ENCODE peak calls at places on chromosomes 5 and 9, in six cellular contexts. R, A, D, Z, I and E are unnamed samples.

GRCh38 chr9:112705773-112706427 is 12.0 kb downstream of the INIP start:
- DNase-seq in Z (no peak), R (peak), I (no peak), A (peak), D (peak), E (peak)

GRCh38 chr5:6180231-6180872 is 198.0 kb downstream of the MED10 start:
- DNase-seq in A (no peak), D (no peak), Z (no peak), R (no peak), I (no peak), E (no peak)

GRCh38 chr9:15155826-15156225 is 151.2 kb downstream of the TTC39B start:
- DNase-seq in D (peak), A (no peak), R (no peak), Z (no peak), I (no peak), E (no peak)

GRCh38 chr5:119269061-119269579 is 86.7 kb upstream of the TNFAIP8 start:
- DNase-seq in Z (no peak), D (peak), I (peak), R (peak), A (peak), E (peak)

GRCh38 chr9:100428871-100429654 is 2.1 kb downstream of the MSANTD3 start:
- DNase-seq in A (peak), I (no peak), R (peak), Z (no peak), D (peak), E (peak)

GRCh38 chr9:447230-448025 is 232.8 kb downstream of the DOCK8 start:
- DNase-seq in I (peak), R (peak), Z (no peak), A (no peak), D (no peak), E (peak)

GRCh38 chr9:32248189-32248712 is 136.2 kb upstream of the ACO1 start:
- DNase-seq in A (peak), I (no peak), R (no peak), Z (no peak), D (no peak), E (no peak)

GRCh38 chr5:179475956-179476355 is 74.4 kb upstream of the RUFY1 start:
- DNase-seq in D (no peak), R (no peak), A (no peak), I (no peak), Z (no peak), E (no peak)

GRCh38 chr5:54930736-54931135 is 54.7 kb downstream of the ESM1 start:
- DNase-seq in R (no peak), A (no peak), Z (no peak), I (no peak), D (no peak), E (no peak)

GRCh38 chr5:40486437-40487270 is 193.1 kb upstream of the PTGER4 start:
- DNase-seq in Z (peak), D (no peak), R (no peak), I (no peak), A (no peak), E (peak)

GRCh38 chr9:6123402-6123801 is 92.2 kb upstream of the IL33 start:
- DNase-seq in Z (no peak), I (no peak), A (no peak), D (no peak), R (no peak), E (no peak)

GRCh38 chr9:33164138-33164809 is 2.9 kb downstream of the B4GALT1 start:
- DNase-seq in Z (no peak), D (no peak), A (no peak), I (no peak), R (no peak), E (no peak)

GRCh38 chr5:163473613-163474243 is 13.3 kb downstream of the HMMR start:
- DNase-seq in A (no peak), I (no peak), Z (no peak), D (peak), R (no peak), E (no peak)

GRCh38 chr9:111131219-111131618 is 92.9 kb upstream of the LPAR1 start:
- DNase-seq in Z (no peak), R (no peak), I (no peak), D (no peak), A (no peak), E (no peak)

GRCh38 chr5:131679911-131680310 is 44.9 kb upstream of the RAPGEF6 start:
- DNase-seq in Z (no peak), A (no peak), D (no peak), I (no peak), R (no peak), E (no peak)
- TF ChIP-seq MYC in Z (no peak), A (no peak), D (no peak), I (no peak), R (no peak), E (no peak)

GRCh38 chr5:150562832-150563231 is 54.9 kb downstream of the NDST1 start:
- DNase-seq in D (peak), I (no peak), A (peak), R (peak), Z (peak), E (peak)

GRCh38 chr5:150561571-150562295 is 53.8 kb downstream of the NDST1 start:
- DNase-seq in Z (no peak), R (no peak), A (no peak), D (no peak), I (no peak), E (no peak)

GRCh38 chr5:150560401-150561191 is 52.7 kb downstream of the NDST1 start:
- DNase-seq in A (peak), R (peak), Z (peak), I (peak), D (peak), E (peak)

GRCh38 chr5:150559701-150560100 is 51.8 kb downstream of the NDST1 start:
- DNase-seq in R (no peak), I (no peak), Z (no peak), D (no peak), A (no peak), E (no peak)

GRCh38 chr5:150561192-150561512 is 53.2 kb downstream of the NDST1 start:
- DNase-seq in I (no peak), D (no peak), Z (no peak), A (no peak), R (no peak), E (no peak)
- TF ChIP-seq CTCF in I (no peak), D (no peak), Z (no peak), A (no peak), R (peak), E (no peak)

GRCh38 chr5:10409504-10409903 is 32.2 kb upstream of the ROPN1L start:
- DNase-seq in R (no peak), Z (no peak), I (no peak), A (no peak), D (no peak), E (peak)
- TF ChIP-seq POLR2A in R (no peak), Z (no peak), I (peak), A (no peak), D (no peak), E (no peak)

GRCh38 chr9:130041648-130042405 is 1.2 kb downstream of the FNBP1 start:
- DNase-seq in Z (no peak), R (peak), D (peak), A (no peak), I (no peak), E (no peak)
- TF ChIP-seq MYC in Z (no peak), R (no peak), D (no peak), A (no peak), I (no peak), E (no peak)

GRCh38 chr5:111699976-111700375 is 57.0 kb downstream of the NREP start:
- DNase-seq in A (peak), D (no peak), Z (no peak), R (no peak), I (no peak), E (no peak)

GRCh38 chr5:111694183-111694582 is 62.8 kb downstream of the NREP start:
- DNase-seq in A (no peak), R (peak), Z (no peak), D (no peak), I (no peak), E (peak)

GRCh38 chr5:111699324-111699723 is 57.7 kb downstream of the NREP start:
- DNase-seq in Z (no peak), I (no peak), A (no peak), D (no peak), R (no peak), E (no peak)

GRCh38 chr5:111697215-111697614 is 59.8 kb downstream of the NREP start:
- DNase-seq in Z (no peak), R (no peak), D (peak), I (no peak), A (no peak), E (no peak)

GRCh38 chr5:111697881-111698757 is 58.9 kb downstream of the NREP start:
- DNase-seq in I (no peak), Z (no peak), D (peak), A (no peak), R (peak), E (no peak)
- TF ChIP-seq CTCF in I (peak), Z (no peak), D (peak), A (peak), R (no peak), E (no peak)

DNA sequence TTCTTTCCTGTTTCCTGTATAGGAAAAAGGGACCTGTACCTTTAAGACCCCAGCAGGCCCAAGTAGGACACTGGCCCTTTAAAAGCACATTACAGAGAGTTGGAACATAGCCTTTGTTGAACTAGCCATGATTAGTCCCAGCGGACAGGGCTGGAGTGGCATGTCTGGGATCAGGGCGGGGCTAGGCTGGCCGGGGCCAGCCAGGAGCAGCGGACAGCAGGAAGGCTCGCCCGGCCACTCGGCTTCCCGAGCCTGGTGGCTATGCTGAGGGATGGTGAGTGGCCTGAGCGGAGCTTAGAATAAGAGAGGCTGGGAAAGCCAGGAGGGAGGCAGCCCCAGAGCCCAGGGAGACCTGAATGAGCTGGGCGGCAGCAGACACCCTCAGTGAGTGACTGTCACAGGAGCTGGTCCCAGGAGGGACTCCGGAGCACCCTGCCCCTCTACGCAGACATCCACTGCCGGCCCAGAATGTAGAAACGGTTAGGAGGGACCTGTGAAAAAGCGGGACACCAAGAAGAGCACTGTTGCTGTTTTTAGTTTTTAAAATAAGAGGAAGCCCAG is 92.1 kb downstream of the DAB2IP start:
- DNase-seq in Z (no peak), A (peak), I (peak), R (peak), D (peak), E (no peak)
- TF ChIP-seq POLR2A in Z (no peak), A (no peak), I (no peak), R (peak), D (peak), E (no peak)

DNA sequence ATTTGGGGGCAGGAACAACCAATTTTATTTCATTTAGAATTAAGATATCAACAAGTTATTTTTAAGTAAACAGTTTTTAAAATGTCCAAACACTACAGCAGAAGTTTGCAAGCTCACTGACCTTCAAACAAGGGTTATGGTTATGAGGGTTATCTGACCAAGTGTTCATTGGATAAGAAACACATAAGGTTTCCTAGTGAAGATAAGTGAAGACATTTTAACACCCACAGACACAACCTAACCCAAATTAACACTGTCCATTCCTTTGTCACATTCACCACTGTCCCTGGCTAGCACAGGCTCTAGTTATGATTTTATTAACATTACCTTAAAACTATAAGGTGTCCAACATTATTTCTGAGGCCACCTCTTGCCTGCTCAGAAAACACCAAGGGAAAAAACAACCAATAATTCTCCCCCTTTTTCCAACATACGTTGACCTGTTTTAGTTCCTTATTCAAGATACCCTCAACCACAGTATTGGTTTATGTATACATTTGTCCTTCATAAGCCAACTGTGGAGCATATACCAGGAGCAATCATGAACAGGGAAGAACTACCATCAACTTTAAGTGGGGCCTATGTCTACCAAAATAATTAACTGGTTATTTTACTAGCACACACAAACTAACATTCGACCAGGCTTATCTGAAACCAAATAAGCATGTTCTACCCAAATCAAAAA is 4.0 kb downstream of the ETF1 start:
- DNase-seq in I (no peak), Z (no peak), D (no peak), A (no peak), R (no peak), E (no peak)
- TF ChIP-seq MYC in I (no peak), Z (no peak), D (no peak), A (no peak), R (no peak), E (no peak)

GRCh38 chr5:22734907-22735306 is 118.2 kb downstream of the CDH12 start:
- DNase-seq in D (no peak), Z (no peak), A (no peak), I (no peak), R (no peak), E (no peak)
- TF ChIP-seq CTCF in D (no peak), Z (no peak), A (no peak), I (no peak), R (no peak), E (no peak)

GRCh38 chr5:102755691-102756371 is 726 bp downstream of the PAM start:
- DNase-seq in R (peak), I (peak), D (peak), Z (peak), A (peak), E (peak)
- TF ChIP-seq POLR2A in R (no peak), I (no peak), D (no peak), Z (no peak), A (no peak), E (no peak)